ENCODE peak calls at places on chromosome 13, in four cellular contexts. One of them, this sample, is unnamed.
A peak's percentile ranks its signal among the peaks of the same experiment; 100 is the strongest.

GRCh38 chr13:22278336-22278929 is 607.6 kb downstream of the FGF9 start:
- DNase-seq in NCI-H1694: peak; percentile 2
- DNase-seq in cardiac fibroblast: no peak
- DNase-seq in G401: peak; percentile 71
- DNase-seq in this sample: peak; percentile 22

GRCh38 chr13:112893570-112894422 is 75.2 kb upstream of the MCF2L start:
- DNase-seq in NCI-H1694: no peak
- DNase-seq in cardiac fibroblast: peak; percentile 22
- DNase-seq in G401: peak; percentile 59
- DNase-seq in this sample: no peak

GRCh38 chr13:43934273-43934672 is 54.6 kb downstream of the LACC1 start:
- DNase-seq in NCI-H1694: no peak
- DNase-seq in cardiac fibroblast: peak; percentile 8
- DNase-seq in G401: no peak
- DNase-seq in this sample: no peak

GRCh38 chr13:93151277-93151676 is 75.3 kb upstream of the GPC6 start:
- DNase-seq in NCI-H1694: no peak
- DNase-seq in cardiac fibroblast: peak; percentile 91
- DNase-seq in G401: no peak
- DNase-seq in this sample: no peak

GRCh38 chr13:44393391-44393790 is 19.8 kb downstream of the SERP2 start:
- DNase-seq in NCI-H1694: no peak
- DNase-seq in cardiac fibroblast: no peak
- DNase-seq in G401: no peak
- DNase-seq in this sample: no peak

GRCh38 chr13:109026266-109026665 is 396.9 kb downstream of the MYO16 start:
- DNase-seq in NCI-H1694: no peak
- DNase-seq in cardiac fibroblast: no peak
- DNase-seq in G401: no peak
- DNase-seq in this sample: no peak

GRCh38 chr13:23447927-23448326 is 14.4 kb upstream of the SACS start:
- DNase-seq in NCI-H1694: peak; percentile 22
- DNase-seq in cardiac fibroblast: peak; percentile 66
- DNase-seq in G401: no peak
- DNase-seq in this sample: peak; percentile 21

GRCh38 chr13:27960362-27961226 is 8.5 kb downstream of the CDX2 start:
- DNase-seq in NCI-H1694: peak; percentile 17
- DNase-seq in cardiac fibroblast: peak; percentile 35
- DNase-seq in G401: no peak
- DNase-seq in this sample: no peak

GRCh38 chr13:66553391-66553790 is 676.7 kb downstream of the PCDH9 start:
- DNase-seq in NCI-H1694: no peak
- DNase-seq in cardiac fibroblast: peak; percentile 43
- DNase-seq in G401: no peak
- DNase-seq in this sample: no peak

GRCh38 chr13:113216165-113217056 is 7.0 kb downstream of the CUL4A start:
- DNase-seq in NCI-H1694: no peak
- DNase-seq in cardiac fibroblast: peak; percentile 69
- DNase-seq in G401: peak; percentile 60
- DNase-seq in this sample: no peak

GRCh38 chr13:51770160-51770559 is 33.8 kb downstream of the DHRS12 start:
- DNase-seq in NCI-H1694: no peak
- DNase-seq in cardiac fibroblast: no peak
- DNase-seq in G401: no peak
- DNase-seq in this sample: no peak

GRCh38 chr13:33017410-33017929 is 1.2 kb downstream of the KL start:
- DNase-seq in NCI-H1694: no peak
- DNase-seq in cardiac fibroblast: peak; percentile 48
- DNase-seq in G401: no peak
- DNase-seq in this sample: no peak

GRCh38 chr13:23330356-23330755 is 103.1 kb downstream of the SACS start:
- DNase-seq in NCI-H1694: no peak
- DNase-seq in cardiac fibroblast: no peak
- DNase-seq in G401: no peak
- DNase-seq in this sample: no peak